ENCODE peak calls at places on chromosomes 4 and X, in eight cellular contexts. W is GM23248; R is PC-3; D is left ventricle myocardium inferior; G is CD8-positive, alpha-beta memory T cell; A is kidney; P is stomach; X is fibroblast of lung. Q is an unnamed sample. For H3K4me1, H3K36me3 and H3K9me3, the result is how much of the 10 kb centered on the place peaks cover.

GRCh38 chr4:61580721-61581377 is 380.7 kb downstream of the ADGRL3 start:
- DNase-seq in X (peak), D (no peak), W (no peak), G (no peak), R (peak), P (no peak), A (no peak), Q (no peak)

GRCh38 chr4:107153228-107153627 is 117.1 kb upstream of the DKK2 start:
- DNase-seq in R (no peak), W (peak), P (no peak), A (no peak), G (no peak), X (no peak), D (no peak), Q (no peak)

GRCh38 chrX:41922125-41922521 is 1.2 kb downstream of the CASK start:
- DNase-seq in W (peak), R (peak), D (no peak), G (peak), P (no peak), X (peak), A (no peak), Q (no peak)

GRCh38 chr4:2650276-2650675 is 105.9 kb downstream of the TNIP2 start:
- DNase-seq in X (no peak), R (no peak), D (no peak), W (no peak), P (no peak), A (no peak), G (no peak), Q (no peak)

GRCh38 chrX:111040377-111041017 is 55.5 kb upstream of the PAK3 start:
- DNase-seq in R (peak), X (peak), A (no peak), D (no peak), G (no peak), P (no peak), W (peak), Q (no peak)

GRCh38 chr4:73721419-73721818 is 18.9 kb upstream of the CXCL8 start:
- DNase-seq in A (no peak), G (no peak), W (peak), X (peak), P (no peak), D (no peak), R (peak), Q (no peak)

GRCh38 chr4:141301216-141301615 is 80.5 kb downstream of the ZNF330 start:
- DNase-seq in A (no peak), D (no peak), G (no peak), R (no peak), P (no peak), W (no peak), X (no peak), Q (peak)

GRCh38 chr4:154741877-154742851 is 1.6 kb upstream of the LRAT start:
- DNase-seq in P (no peak), G (no peak), D (no peak), R (no peak), W (peak), A (no peak), X (peak), Q (no peak)

GRCh38 chrX:65690057-65690855 is 22.8 kb downstream of the MSN start:
- DNase-seq in D (no peak), W (peak), A (peak), R (peak), X (peak), G (no peak), P (no peak), Q (peak)

GRCh38 chrX:65688403-65688881 is 21.0 kb downstream of the MSN start:
- DNase-seq in R (no peak), X (peak), P (no peak), A (no peak), W (peak), G (no peak), D (no peak), Q (no peak)

GRCh38 chrX:65686246-65686645 is 18.8 kb downstream of the MSN start:
- DNase-seq in R (no peak), P (no peak), D (no peak), A (no peak), G (no peak), X (no peak), W (no peak), Q (no peak)

GRCh38 chrX:65687367-65687766 is 19.9 kb downstream of the MSN start:
- DNase-seq in X (no peak), W (no peak), A (no peak), P (no peak), R (no peak), D (no peak), G (no peak), Q (no peak)

GRCh38 chrX:65689377-65689776 is 21.9 kb downstream of the MSN start:
- DNase-seq in D (no peak), R (peak), X (no peak), G (no peak), A (no peak), P (no peak), W (no peak), Q (no peak)
- H3K4me1 ChIP-seq in D (half or more), R (under half), X (under half), G (half or more), A (half or more), P (half or more), W (half or more), Q (under half)

DNA sequence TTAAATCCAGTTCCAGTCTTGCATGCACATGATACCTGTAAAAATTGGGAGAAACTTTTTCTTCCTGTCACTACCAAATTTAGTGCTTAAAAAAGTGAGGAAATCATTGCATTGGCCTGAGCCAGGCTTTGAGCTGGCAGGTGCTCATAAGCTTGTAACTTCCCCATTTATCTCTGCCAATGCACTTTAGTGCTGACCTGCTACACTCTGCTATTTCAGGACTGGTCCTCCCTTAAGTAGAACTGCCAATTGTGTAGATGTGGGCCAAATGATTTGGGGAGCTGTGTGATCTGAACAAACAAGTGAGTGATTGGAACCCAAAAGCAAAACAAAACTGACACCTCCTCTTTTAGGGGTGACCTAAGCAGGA is 51.8 kb downstream of the ZNF827 start:
- DNase-seq in W (no peak), X (no peak), P (no peak), G (no peak), R (no peak), D (no peak), A (no peak), Q (no peak)
- H3K36me3 ChIP-seq in W (under half), X (under half), P (under half), G (under half), R (under half), D (under half), A (under half), Q (under half)

DNA sequence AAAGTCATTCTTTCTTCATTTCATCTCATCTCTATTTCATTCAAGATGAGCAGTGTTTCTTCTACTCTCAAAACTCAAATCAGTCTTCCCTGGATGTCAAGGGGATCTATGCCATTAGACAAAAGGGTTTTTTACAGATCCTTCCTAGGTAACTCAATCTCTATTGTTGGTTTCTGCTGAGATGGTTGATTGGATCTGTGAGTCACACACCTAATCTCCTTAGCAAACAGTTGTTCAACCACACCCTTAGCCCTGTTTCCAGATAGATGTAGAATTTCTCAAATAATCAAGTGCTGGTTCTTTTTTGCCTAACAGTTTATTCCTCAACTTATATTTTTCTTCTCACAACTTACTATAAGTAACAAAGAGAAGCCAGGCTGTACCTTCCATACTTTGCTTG is 200.5 kb downstream of the KDR start:
- DNase-seq in G (no peak), D (no peak), P (no peak), A (no peak), R (peak), W (no peak), X (no peak), Q (no peak)
- H3K9me3 ChIP-seq in G (under half), D (under half), P (under half), A (under half), R (under half), W (under half), X (under half), Q (under half)

GRCh38 chr4:128517739-128518510 is 230.3 kb upstream of the PGRMC2 start:
- DNase-seq in X (peak), P (peak), W (peak), D (peak), G (no peak), R (peak), A (no peak), Q (peak)

GRCh38 chr4:128521634-128522253 is 234.1 kb upstream of the PGRMC2 start:
- DNase-seq in A (no peak), P (no peak), R (peak), X (peak), W (peak), G (no peak), D (no peak), Q (no peak)

GRCh38 chr4:128521156-128521555 is 233.5 kb upstream of the PGRMC2 start:
- DNase-seq in P (no peak), W (peak), G (no peak), D (no peak), X (peak), R (no peak), A (no peak), Q (no peak)

GRCh38 chr4:128517096-128517738 is 229.6 kb upstream of the PGRMC2 start:
- DNase-seq in W (peak), A (no peak), P (no peak), X (peak), R (no peak), G (no peak), D (no peak), Q (no peak)

GRCh38 chr4:128519163-128519810 is 231.7 kb upstream of the PGRMC2 start:
- DNase-seq in W (peak), P (no peak), D (peak), A (no peak), G (no peak), R (no peak), X (peak), Q (peak)
- H3K4me1 ChIP-seq in W (half or more), P (under half), D (half or more), A (under half), G (under half), R (under half), X (under half), Q (under half)